ENCODE peak calls at places on chromosomes 13 and 19, in six cellular contexts. Y is gastrocnemius medialis; W is hepatic stellate cell; N is stimulated activated naive CD4-positive, alpha-beta T cell treated with Interleukin-2 at 50 U/mL for 16 hours; C is brain pericyte; G is hepatocyte. M is an unnamed sample.

GRCh38 chr13:20411638-20412342 is 113.9 kb downstream of the CRYL1 start:
- DNase-seq in Y (no peak), W (no peak), G (no peak), N (peak), C (no peak), M (no peak)

GRCh38 chr19:1267441-1268391 is 1.4 kb upstream of the CIRBP start:
- DNase-seq in G (no peak), C (no peak), Y (peak), N (no peak), W (no peak), M (no peak)

GRCh38 chr13:46374710-46375109 is 12.3 kb downstream of the RUBCNL start:
- DNase-seq in G (no peak), W (no peak), N (no peak), C (no peak), Y (no peak), M (no peak)

GRCh38 chr13:95073826-95074345 is 227.4 kb downstream of the ABCC4 start:
- DNase-seq in G (no peak), W (no peak), Y (no peak), C (no peak), N (no peak), M (no peak)

GRCh38 chr19:16233081-16233776 is 35.5 kb downstream of the AP1M1 start:
- DNase-seq in Y (no peak), G (no peak), W (no peak), C (no peak), N (no peak), M (no peak)

GRCh38 chr13:110044521-110045200 is 258.3 kb upstream of the IRS2 start:
- DNase-seq in Y (no peak), G (no peak), W (no peak), C (peak), N (no peak), M (no peak)

GRCh38 chr13:97133955-97134354 is 88.2 kb upstream of the MBNL2 start:
- DNase-seq in Y (no peak), W (no peak), C (no peak), G (no peak), N (no peak), M (no peak)

GRCh38 chr13:33690321-33690720 is 127.6 kb upstream of the RFC3 start:
- DNase-seq in W (no peak), C (no peak), G (no peak), N (no peak), Y (no peak), M (no peak)

GRCh38 chr19:31598730-31599238 is 249.5 kb upstream of the TSHZ3 start:
- DNase-seq in C (no peak), G (no peak), N (no peak), Y (no peak), W (no peak), M (no peak)

GRCh38 chr19:27955484-27955883 is 1257.5 kb downstream of the UQCRFS1 start:
- DNase-seq in G (no peak), N (no peak), W (no peak), Y (no peak), C (no peak), M (no peak)